ENCODE peak calls at places on chromosomes 2 and 18, in seven cellular contexts. One of them, this sample, is unnamed.

GRCh38 chr2:181466661-181467576 is 9.7 kb downstream of the ITGA4 start:
- DNase-seq in transverse colon: peak
- DNase-seq in chondrocyte: no peak
- DNase-seq in AG10803: peak
- DNase-seq in right atrium auricular region: peak
- DNase-seq in K562: peak
- DNase-seq in neural crest cell: peak
- DNase-seq in this sample: peak

GRCh38 chr2:196459539-196459938 is 180.0 kb upstream of the CCDC150 start:
- DNase-seq in neural crest cell: no peak
- DNase-seq in AG10803: peak
- DNase-seq in K562: peak
- DNase-seq in chondrocyte: no peak
- DNase-seq in transverse colon: no peak
- DNase-seq in right atrium auricular region: no peak
- DNase-seq in this sample: peak

GRCh38 chr2:202034249-202035088 is 814 bp downstream of the FZD7 start:
- DNase-seq in neural crest cell: peak
- DNase-seq in transverse colon: peak
- DNase-seq in K562: peak
- DNase-seq in right atrium auricular region: no peak
- DNase-seq in AG10803: no peak
- DNase-seq in chondrocyte: no peak
- DNase-seq in this sample: peak

GRCh38 chr18:38198956-38199355 is 633.4 kb upstream of the CELF4 start:
- DNase-seq in right atrium auricular region: no peak
- DNase-seq in K562: no peak
- DNase-seq in chondrocyte: no peak
- DNase-seq in neural crest cell: no peak
- DNase-seq in AG10803: no peak
- DNase-seq in transverse colon: no peak
- DNase-seq in this sample: no peak

GRCh38 chr18:40348196-40348595 is 1606.8 kb upstream of the PIK3C3 start:
- DNase-seq in K562: no peak
- DNase-seq in neural crest cell: no peak
- DNase-seq in chondrocyte: no peak
- DNase-seq in AG10803: no peak
- DNase-seq in transverse colon: no peak
- DNase-seq in right atrium auricular region: no peak
- DNase-seq in this sample: no peak

GRCh38 chr2:85828725-85829124 is 60.1 kb downstream of the ST3GAL5 start:
- DNase-seq in K562: no peak
- DNase-seq in transverse colon: no peak
- DNase-seq in neural crest cell: no peak
- DNase-seq in chondrocyte: no peak
- DNase-seq in AG10803: peak
- DNase-seq in right atrium auricular region: no peak
- DNase-seq in this sample: no peak

GRCh38 chr18:24395049-24395780 is 2.4 kb downstream of the OSBPL1A start:
- DNase-seq in transverse colon: no peak
- DNase-seq in K562: no peak
- DNase-seq in AG10803: peak
- DNase-seq in chondrocyte: no peak
- DNase-seq in right atrium auricular region: no peak
- DNase-seq in neural crest cell: no peak
- DNase-seq in this sample: no peak

GRCh38 chr18:58270396-58270795 is 226.4 kb downstream of the NEDD4L start:
- DNase-seq in right atrium auricular region: no peak
- DNase-seq in neural crest cell: no peak
- DNase-seq in chondrocyte: no peak
- DNase-seq in transverse colon: no peak
- DNase-seq in K562: no peak
- DNase-seq in AG10803: no peak
- DNase-seq in this sample: no peak

GRCh38 chr2:178924817-178925216 is 117.6 kb upstream of the TTN start:
- DNase-seq in neural crest cell: no peak
- DNase-seq in transverse colon: no peak
- DNase-seq in right atrium auricular region: no peak
- DNase-seq in AG10803: no peak
- DNase-seq in chondrocyte: no peak
- DNase-seq in K562: no peak
- DNase-seq in this sample: no peak

GRCh38 chr2:221468288-221468687 is 103.8 kb downstream of the EPHA4 start:
- DNase-seq in transverse colon: no peak
- DNase-seq in right atrium auricular region: no peak
- DNase-seq in neural crest cell: no peak
- DNase-seq in chondrocyte: no peak
- DNase-seq in K562: no peak
- DNase-seq in AG10803: no peak
- DNase-seq in this sample: no peak

GRCh38 chr18:21996261-21996892 is 173.0 kb upstream of the GATA6 start:
- DNase-seq in K562: no peak
- DNase-seq in transverse colon: peak
- DNase-seq in chondrocyte: no peak
- DNase-seq in right atrium auricular region: peak
- DNase-seq in AG10803: peak
- DNase-seq in neural crest cell: no peak
- DNase-seq in this sample: peak

GRCh38 chr2:173991857-173992588 is 26.9 kb upstream of the SP3 start:
- DNase-seq in AG10803: peak
- DNase-seq in chondrocyte: no peak
- DNase-seq in right atrium auricular region: peak
- DNase-seq in neural crest cell: no peak
- DNase-seq in transverse colon: peak
- DNase-seq in K562: no peak
- DNase-seq in this sample: peak

GRCh38 chr2:101030866-101031554 is 28.9 kb downstream of the RPL31 start:
- DNase-seq in AG10803: no peak
- DNase-seq in neural crest cell: no peak
- DNase-seq in chondrocyte: no peak
- DNase-seq in K562: no peak
- DNase-seq in transverse colon: no peak
- DNase-seq in right atrium auricular region: no peak
- DNase-seq in this sample: no peak

GRCh38 chr2:37645363-37645762 is 26.1 kb downstream of the CDC42EP3 start:
- DNase-seq in AG10803: peak
- DNase-seq in chondrocyte: no peak
- DNase-seq in right atrium auricular region: no peak
- DNase-seq in transverse colon: no peak
- DNase-seq in neural crest cell: no peak
- DNase-seq in K562: no peak
- DNase-seq in this sample: peak

GRCh38 chr2:24543252-24543651 is 52.2 kb downstream of the NCOA1 start:
- DNase-seq in K562: no peak
- DNase-seq in chondrocyte: no peak
- DNase-seq in AG10803: no peak
- DNase-seq in transverse colon: no peak
- DNase-seq in right atrium auricular region: no peak
- DNase-seq in neural crest cell: no peak
- DNase-seq in this sample: no peak
- TF ChIP-seq CTCF in K562: peak
- TF ChIP-seq CTCF in chondrocyte: peak
- TF ChIP-seq CTCF in AG10803: peak
- TF ChIP-seq CTCF in transverse colon: peak
- TF ChIP-seq CTCF in right atrium auricular region: no peak
- TF ChIP-seq CTCF in neural crest cell: no peak
- TF ChIP-seq CTCF in this sample: peak

DNA sequence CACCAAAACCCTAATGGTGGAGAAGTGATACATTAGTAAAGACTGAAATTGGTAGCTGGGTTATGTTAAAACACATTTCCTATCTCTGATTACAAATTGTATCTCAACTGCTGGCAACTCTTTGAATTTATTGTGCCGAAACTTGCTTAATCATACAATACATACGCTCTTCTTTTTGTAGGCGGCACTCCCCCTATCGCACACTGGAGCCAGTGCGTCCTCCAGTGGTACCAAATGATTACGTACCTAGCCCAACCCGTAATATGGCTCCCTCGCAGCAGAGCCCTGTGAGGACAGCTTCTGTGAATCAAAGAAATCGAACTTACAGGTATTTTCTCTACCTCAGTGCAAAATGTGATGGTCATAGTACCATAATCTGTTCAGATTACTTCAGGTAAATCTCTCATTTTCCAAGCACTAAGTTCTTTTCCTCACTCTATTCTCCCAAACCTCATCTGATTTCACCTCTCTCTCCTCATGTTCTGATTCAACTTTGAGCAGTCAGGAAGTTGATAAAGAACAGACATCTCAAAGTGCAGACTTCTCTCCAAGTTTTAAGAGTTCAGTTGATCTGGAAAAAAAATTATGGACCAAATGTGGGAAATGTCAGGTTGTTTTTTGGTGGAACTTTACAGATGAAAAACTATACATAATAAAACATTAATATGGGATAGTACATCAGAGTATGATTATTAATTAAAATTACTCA is 66.5 kb downstream of the ABI2 start:
- DNase-seq in chondrocyte: no peak
- DNase-seq in transverse colon: no peak
- DNase-seq in neural crest cell: no peak
- DNase-seq in AG10803: no peak
- DNase-seq in K562: peak
- DNase-seq in right atrium auricular region: no peak
- DNase-seq in this sample: peak
- TF ChIP-seq CTCF in chondrocyte: no peak
- TF ChIP-seq CTCF in transverse colon: no peak
- TF ChIP-seq CTCF in neural crest cell: peak
- TF ChIP-seq CTCF in AG10803: no peak
- TF ChIP-seq CTCF in K562: peak
- TF ChIP-seq CTCF in right atrium auricular region: no peak
- TF ChIP-seq CTCF in this sample: no peak

GRCh38 chr2:28663359-28663758 is 88.3 kb upstream of the PPP1CB start:
- DNase-seq in right atrium auricular region: no peak
- DNase-seq in transverse colon: no peak
- DNase-seq in chondrocyte: no peak
- DNase-seq in K562: no peak
- DNase-seq in neural crest cell: no peak
- DNase-seq in AG10803: peak
- DNase-seq in this sample: peak

GRCh38 chr2:28659127-28659526 is 92.5 kb upstream of the PPP1CB start:
- DNase-seq in AG10803: no peak
- DNase-seq in chondrocyte: no peak
- DNase-seq in K562: no peak
- DNase-seq in neural crest cell: no peak
- DNase-seq in right atrium auricular region: no peak
- DNase-seq in transverse colon: no peak
- DNase-seq in this sample: no peak

GRCh38 chr2:28662044-28662443 is 89.6 kb upstream of the PPP1CB start:
- DNase-seq in K562: no peak
- DNase-seq in AG10803: no peak
- DNase-seq in neural crest cell: no peak
- DNase-seq in transverse colon: peak
- DNase-seq in right atrium auricular region: no peak
- DNase-seq in chondrocyte: no peak
- DNase-seq in this sample: no peak

GRCh38 chr2:28662468-28663095 is 89.0 kb upstream of the PPP1CB start:
- DNase-seq in transverse colon: peak
- DNase-seq in K562: no peak
- DNase-seq in chondrocyte: no peak
- DNase-seq in right atrium auricular region: peak
- DNase-seq in AG10803: peak
- DNase-seq in neural crest cell: no peak
- DNase-seq in this sample: peak

DNA sequence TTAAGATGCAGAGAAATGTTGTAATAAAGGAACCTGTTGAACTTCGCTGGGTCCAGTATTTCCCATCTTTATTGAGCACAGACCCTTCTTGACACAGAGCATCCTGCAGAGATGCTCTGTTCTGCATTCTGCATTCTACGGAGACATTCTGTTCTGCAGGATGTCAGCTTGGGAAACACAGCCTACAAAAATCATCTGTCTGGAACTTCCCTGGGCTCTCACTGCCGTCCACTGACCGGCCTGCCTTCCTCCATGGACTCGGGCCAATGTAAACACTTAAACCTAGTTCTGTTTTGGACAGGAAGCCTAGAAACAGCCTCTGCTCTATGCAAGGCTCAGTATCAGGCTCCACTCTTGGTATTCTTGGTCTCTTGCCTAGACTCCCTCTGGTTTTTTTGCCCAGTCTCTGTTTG is 90.0 kb upstream of the PPP1CB start:
- DNase-seq in chondrocyte: no peak
- DNase-seq in K562: no peak
- DNase-seq in neural crest cell: no peak
- DNase-seq in right atrium auricular region: peak
- DNase-seq in AG10803: peak
- DNase-seq in transverse colon: peak
- DNase-seq in this sample: peak
- TF ChIP-seq CTCF in chondrocyte: peak
- TF ChIP-seq CTCF in K562: no peak
- TF ChIP-seq CTCF in neural crest cell: no peak
- TF ChIP-seq CTCF in right atrium auricular region: no peak
- TF ChIP-seq CTCF in AG10803: no peak
- TF ChIP-seq CTCF in transverse colon: no peak
- TF ChIP-seq CTCF in this sample: no peak

DNA sequence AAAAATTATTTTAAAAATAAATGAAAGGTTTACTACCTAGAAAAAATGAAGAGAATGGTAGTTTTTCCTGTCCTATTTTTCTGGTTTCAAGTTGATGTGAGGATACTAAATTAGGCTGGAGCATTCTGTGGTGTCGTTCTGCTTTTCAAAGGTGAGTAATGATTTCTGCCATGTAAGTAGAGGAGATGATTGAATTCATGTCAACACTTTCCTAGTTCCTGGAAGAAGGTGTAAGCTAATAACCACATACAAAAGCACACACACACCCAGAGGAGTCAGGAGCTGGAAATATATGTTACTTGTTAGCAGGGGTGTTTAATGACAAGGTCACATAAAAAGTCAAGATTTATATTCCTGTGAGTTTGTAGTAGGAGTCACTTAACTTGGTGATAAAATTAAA is 172.1 kb downstream of the TMX3 start:
- DNase-seq in neural crest cell: no peak
- DNase-seq in right atrium auricular region: no peak
- DNase-seq in K562: no peak
- DNase-seq in AG10803: no peak
- DNase-seq in transverse colon: no peak
- DNase-seq in chondrocyte: no peak
- DNase-seq in this sample: no peak
- TF ChIP-seq CTCF in neural crest cell: no peak
- TF ChIP-seq CTCF in right atrium auricular region: no peak
- TF ChIP-seq CTCF in K562: no peak
- TF ChIP-seq CTCF in AG10803: no peak
- TF ChIP-seq CTCF in transverse colon: no peak
- TF ChIP-seq CTCF in chondrocyte: no peak
- TF ChIP-seq CTCF in this sample: no peak

DNA sequence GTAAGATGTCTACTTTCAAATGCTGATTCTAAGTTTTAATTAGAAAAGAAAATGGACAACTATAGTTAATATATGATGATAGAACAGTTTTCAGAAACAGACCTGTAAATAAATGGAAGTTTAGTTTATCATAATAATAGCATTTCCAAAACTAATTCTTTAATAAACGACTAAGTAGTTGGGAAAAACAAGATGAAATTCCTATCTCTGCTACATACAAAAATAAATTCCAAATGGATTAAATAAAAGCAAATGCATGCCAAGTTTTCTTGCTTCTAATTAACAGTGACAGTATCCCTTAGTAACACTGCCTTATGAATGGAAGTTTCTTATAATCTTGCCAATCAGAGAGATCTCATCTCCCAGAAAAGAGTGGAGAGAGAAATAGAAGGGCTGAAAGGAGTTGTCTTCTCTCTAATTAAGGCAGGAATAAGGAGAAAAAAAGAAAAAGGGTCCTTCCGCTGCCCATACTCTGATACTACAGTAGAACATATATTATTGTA is 133.9 kb downstream of the GFPT1 start:
- DNase-seq in transverse colon: no peak
- DNase-seq in right atrium auricular region: no peak
- DNase-seq in neural crest cell: no peak
- DNase-seq in AG10803: peak
- DNase-seq in K562: no peak
- DNase-seq in chondrocyte: no peak
- DNase-seq in this sample: peak
- TF ChIP-seq CTCF in transverse colon: no peak
- TF ChIP-seq CTCF in right atrium auricular region: no peak
- TF ChIP-seq CTCF in neural crest cell: no peak
- TF ChIP-seq CTCF in AG10803: no peak
- TF ChIP-seq CTCF in K562: no peak
- TF ChIP-seq CTCF in chondrocyte: no peak
- TF ChIP-seq CTCF in this sample: no peak